ENCODE peak calls at places on chromosomes 12 and 14, in eight cellular contexts. L is heart right ventricle; E is sciatic nerve; B is astrocyte of the cerebellum; D is choroid plexus epithelial cell; O is T follicular helper cell; P is CD8-positive, alpha-beta T cell; X is COR-L47. U is an unnamed sample.

GRCh38 chr12:105083041-105083440 is 1.2 kb downstream of the ALDH1L2 start:
- DNase-seq in L (no peak), E (no peak), B (no peak), D (no peak), O (no peak), P (no peak), X (no peak), U (no peak)

GRCh38 chr12:57093412-57094193 is 4.7 kb downstream of the NAB2 start:
- DNase-seq in L (peak; percentile 86), E (peak; percentile 90), B (no peak), D (peak; percentile 90), O (peak; percentile 47), P (peak; percentile 81), X (no peak), U (no peak)

GRCh38 chr14:29056167-29056566 is 289.6 kb downstream of the FOXG1 start:
- DNase-seq in L (no peak), E (no peak), B (no peak), D (no peak), O (no peak), P (no peak), X (no peak), U (no peak)

GRCh38 chr14:69133206-69134125 is 19.5 kb downstream of the DCAF5 start:
- DNase-seq in L (no peak), E (no peak), B (no peak), D (peak; percentile 84), O (no peak), P (no peak), X (no peak), U (no peak)

GRCh38 chr12:80470403-80470802 is 26.4 kb downstream of the PTPRQ start:
- DNase-seq in L (no peak), E (no peak), B (no peak), D (no peak), O (no peak), P (no peak), X (no peak), U (no peak)

GRCh38 chr12:39772708-39773665 is 153.4 kb upstream of the ABCD2 start:
- DNase-seq in L (no peak), E (no peak), B (no peak), D (peak; percentile 18), O (no peak), P (no peak), X (no peak), U (no peak)

GRCh38 chr14:61489932-61490331 is 168.6 kb downstream of the PRKCH start:
- DNase-seq in L (peak; percentile 43), E (peak; percentile 71), B (no peak), D (no peak), O (no peak), P (no peak), X (no peak), U (no peak)

GRCh38 chr14:30223966-30224365 is 296.3 kb upstream of the PRKD1 start:
- DNase-seq in L (no peak), E (no peak), B (no peak), D (no peak), O (no peak), P (no peak), X (no peak), U (no peak)

GRCh38 chr14:102565331-102565887 is 27.0 kb upstream of the RCOR1 start:
- DNase-seq in L (no peak), E (no peak), B (no peak), D (no peak), O (no peak), P (no peak), X (no peak), U (no peak)

GRCh38 chr14:101441710-101442109 is 119.6 kb upstream of the DIO3 start:
- DNase-seq in L (no peak), E (no peak), B (no peak), D (no peak), O (no peak), P (no peak), X (no peak), U (no peak)

GRCh38 chr14:26841361-26841760 is 243.5 kb upstream of the NOVA1 start:
- DNase-seq in L (no peak), E (no peak), B (no peak), D (peak; percentile 44), O (no peak), P (no peak), X (no peak), U (no peak)

GRCh38 chr12:118271770-118272417 is 100.8 kb downstream of the TAOK3 start:
- DNase-seq in L (no peak), E (no peak), B (no peak), D (peak; percentile 39), O (no peak), P (no peak), X (no peak), U (no peak)

GRCh38 chr12:112344220-112344619 is 38.0 kb downstream of the HECTD4 start:
- DNase-seq in L (no peak), E (no peak), B (no peak), D (no peak), O (no peak), P (no peak), X (no peak), U (no peak)

GRCh38 chr14:51844482-51844881 is 15.9 kb upstream of the GNG2 start:
- DNase-seq in L (no peak), E (no peak), B (no peak), D (no peak), O (no peak), P (no peak), X (no peak), U (no peak)

GRCh38 chr12:25840678-25841077 is 117.8 kb upstream of the RASSF8 start:
- DNase-seq in L (no peak), E (no peak), B (peak; percentile 9), D (peak; percentile 91), O (no peak), P (no peak), X (no peak), U (no peak)

GRCh38 chr12:112283541-112283940 is 98.7 kb downstream of the HECTD4 start:
- DNase-seq in L (peak; percentile 9), E (no peak), B (no peak), D (peak; percentile 6), O (no peak), P (no peak), X (no peak), U (no peak)

GRCh38 chr12:4771960-4772566 is 51.9 kb downstream of the GALNT8 start:
- DNase-seq in L (no peak), E (no peak), B (no peak), D (no peak), O (no peak), P (no peak), X (no peak), U (no peak)

GRCh38 chr12:57237952-57238853 is 8.7 kb downstream of the SHMT2 start:
- DNase-seq in L (no peak), E (no peak), B (no peak), D (no peak), O (no peak), P (peak; percentile 54), X (peak; percentile 44), U (no peak)

GRCh38 chr12:89345830-89346740 is 6.2 kb downstream of the DUSP6 start:
- DNase-seq in L (peak; percentile 80), E (no peak), B (no peak), D (peak; percentile 83), O (no peak), P (peak; percentile 51), X (peak; percentile 94), U (peak; percentile 79)

GRCh38 chr14:32190713-32191112 is 11.1 kb upstream of the RNU6-7 start:
- DNase-seq in L (no peak), E (no peak), B (no peak), D (no peak), O (no peak), P (no peak), X (no peak), U (no peak)

GRCh38 chr12:607541-608001 is 55.7 kb downstream of the NINJ2 start:
- DNase-seq in L (peak; percentile 91), E (peak; percentile 23), B (no peak), D (no peak), O (no peak), P (no peak), X (no peak), U (no peak)